ENCODE peak calls at places on chromosome 4, in five cellular contexts. Z is K562, B is endothelial cell of umbilical vein, T is A549, A is GM12878. D is an unnamed sample.

GRCh38 chr4:137414802-137415201 is 117.5 kb downstream of the PCDH18 start:
- DNase-seq in B (no peak), T (no peak), A (no peak), Z (no peak), D (no peak)

GRCh38 chr4:73883306-73883705 is 14.1 kb downstream of the CXCL1 start:
- DNase-seq in T (no peak), B (peak), A (no peak), Z (no peak), D (no peak)

GRCh38 chr4:166675411-166675810 is 558.9 kb downstream of the SPOCK3 start:
- DNase-seq in A (no peak), Z (no peak), T (no peak), B (no peak), D (no peak)

GRCh38 chr4:108433832-108434231 is 186.5 kb upstream of the RPL34 start:
- DNase-seq in B (no peak), T (no peak), A (no peak), Z (no peak), D (no peak)

GRCh38 chr4:143773998-143774898 is 73.8 kb upstream of the FREM3 start:
- DNase-seq in T (peak), B (peak), Z (peak), A (peak), D (peak)

GRCh38 chr4:184293552-184293951 is 75.9 kb upstream of the ENPP6 start:
- DNase-seq in T (no peak), Z (no peak), A (no peak), B (peak), D (peak)

GRCh38 chr4:8739820-8740665 is 131.6 kb downstream of the HMX1 start:
- DNase-seq in B (no peak), Z (no peak), A (no peak), T (no peak), D (no peak)

GRCh38 chr4:101400096-101400495 is 52.8 kb upstream of the PPP3CA start:
- DNase-seq in B (no peak), A (no peak), T (no peak), Z (no peak), D (no peak)

GRCh38 chr4:109164011-109164410 is 138.4 kb downstream of the COL25A1 start:
- DNase-seq in Z (no peak), T (no peak), A (no peak), B (no peak), D (peak)

GRCh38 chr4:132992686-132993085 is 156.4 kb upstream of the PCDH10 start:
- DNase-seq in B (peak), A (no peak), Z (no peak), T (no peak), D (no peak)

DNA sequence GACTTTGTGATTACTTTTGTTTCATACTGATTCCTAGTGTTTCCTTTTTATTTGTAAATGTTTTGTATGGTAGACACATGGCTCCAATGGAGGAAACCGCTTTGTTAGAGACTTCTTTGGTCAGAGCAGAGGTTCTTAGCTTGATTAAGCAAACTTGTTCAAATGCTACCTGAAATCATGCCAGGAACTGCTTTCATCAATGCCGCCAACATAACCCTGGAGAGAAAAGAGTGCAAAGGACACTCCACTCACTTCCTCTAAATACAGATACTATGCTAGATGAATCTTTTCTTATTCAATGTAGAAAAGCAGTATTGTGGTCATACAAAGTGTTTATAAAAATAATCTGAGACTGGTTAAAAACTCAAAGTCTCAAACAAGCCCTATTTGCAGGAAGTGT is 25.7 kb upstream of the COX7B2 start:
- DNase-seq in Z (no peak), T (no peak), A (no peak), B (no peak), D (peak)
- TF ChIP-seq MYC in Z (no peak), T (no peak), A (no peak), B (no peak), D (no peak)

GRCh38 chr4:110371016-110371795 is 104.7 kb upstream of the ENPEP start:
- DNase-seq in A (no peak), T (no peak), Z (no peak), B (no peak), D (no peak)
- H3K4me2 ChIP-seq in A (no peak), T (no peak), Z (no peak), B (no peak), D (no peak)

DNA sequence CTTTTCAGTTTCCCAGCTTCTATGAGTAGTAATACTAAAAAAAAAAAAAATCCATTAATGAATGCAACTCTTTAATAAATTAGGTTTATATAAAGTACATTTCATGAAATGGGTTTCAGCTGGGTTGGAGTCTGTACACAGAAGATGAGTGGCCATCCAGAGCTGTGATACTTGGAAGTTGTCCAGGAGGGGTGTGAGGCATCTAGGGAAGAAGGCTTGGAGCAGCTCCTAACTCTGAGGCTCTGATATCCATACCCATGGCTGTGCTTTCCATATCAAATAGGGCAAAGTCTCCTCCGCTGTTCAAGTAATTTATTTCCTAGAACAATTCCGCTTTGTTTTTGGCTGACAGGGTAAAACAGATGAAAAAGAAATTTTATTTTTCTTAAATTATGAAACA is 423.3 kb upstream of the TENM3 start:
- DNase-seq in B (no peak), A (no peak), T (no peak), Z (no peak), D (no peak)
- TF ChIP-seq MYC in B (no peak), A (no peak), T (no peak), Z (no peak), D (no peak)

GRCh38 chr4:76307670-76308014 is 1.1 kb downstream of the STBD1 start:
- DNase-seq in A (no peak), B (no peak), T (no peak), Z (no peak), D (no peak)
- H3K4me2 ChIP-seq in A (no peak), B (no peak), T (peak), Z (no peak), D (peak)

GRCh38 chr4:38131371-38132139 is 171.4 kb downstream of the PTTG2 start:
- DNase-seq in B (peak), Z (no peak), A (peak), T (no peak), D (no peak)
- TF ChIP-seq MYC in B (no peak), Z (no peak), A (no peak), T (no peak), D (no peak)

GRCh38 chr4:75557696-75558095 is 1.8 kb downstream of the ODAPH start:
- DNase-seq in B (no peak), A (no peak), T (no peak), Z (no peak), D (no peak)
- H3K4me2 ChIP-seq in B (no peak), A (no peak), T (no peak), Z (no peak), D (no peak)

GRCh38 chr4:158121203-158121586 is 51.6 kb downstream of the GASK1B start:
- DNase-seq in Z (no peak), A (no peak), B (no peak), T (no peak), D (peak)
- TF ChIP-seq MYC in Z (no peak), A (no peak), B (no peak), T (no peak), D (no peak)

D was measured in HepG2.